ENCODE peak calls at places on chromosomes 16 and 17, in seven cellular contexts. N is spleen, Z is neural progenitor cell, M is endodermal cell, P is uterus, W is esophagus muscularis mucosa, K is breast epithelium. J is an unnamed sample. For H3K4me1, the result is how much of the 10 kb centered on the place peaks cover.

GRCh38 chr16:88882358-88883030 is 16.0 kb upstream of the PABPN1L start:
- DNase-seq in N (no peak), Z (no peak), M (no peak), P (no peak), W (no peak), K (no peak), J (no peak)

GRCh38 chr17:65677932-65678331 is 116.5 kb upstream of the AXIN2 start:
- DNase-seq in N (no peak), Z (no peak), M (no peak), P (no peak), W (no peak), K (no peak), J (no peak)

GRCh38 chr17:7557825-7558543 is 566 bp upstream of the TNFSF13 start:
- DNase-seq in N (peak), Z (peak), M (peak), P (peak), W (peak), K (peak), J (peak)

GRCh38 chr17:79042421-79043190 is 18.6 kb downstream of the C1QTNF1 start:
- DNase-seq in N (peak), Z (peak), M (peak), P (peak), W (no peak), K (peak), J (peak)

GRCh38 chr16:31333686-31334649 is 21.0 kb upstream of the ITGAX start:
- DNase-seq in N (no peak), Z (peak), M (peak), P (no peak), W (peak), K (no peak), J (no peak)

GRCh38 chr16:66182592-66182991 is 183.9 kb upstream of the CDH5 start:
- DNase-seq in N (no peak), Z (no peak), M (peak), P (no peak), W (no peak), K (no peak), J (no peak)

GRCh38 chr16:75258807-75259141 is 7.3 kb upstream of the BCAR1 start:
- DNase-seq in N (no peak), Z (no peak), M (peak), P (no peak), W (no peak), K (no peak), J (no peak)

GRCh38 chr17:8386841-8387240 is 3.8 kb upstream of the RPL26 start:
- DNase-seq in N (no peak), Z (no peak), M (peak), P (no peak), W (no peak), K (no peak), J (no peak)

GRCh38 chr16:30637952-30638351 is 12.8 kb upstream of the PRR14 start:
- DNase-seq in N (no peak), Z (peak), M (peak), P (no peak), W (no peak), K (no peak), J (no peak)

GRCh38 chr17:31294839-31295488 is 2.1 kb downstream of the OMG start:
- DNase-seq in N (no peak), Z (no peak), M (no peak), P (no peak), W (no peak), K (no peak), J (no peak)

GRCh38 chr16:87664792-87665191 is 62.5 kb downstream of the JPH3 start:
- DNase-seq in N (no peak), Z (no peak), M (no peak), P (no peak), W (no peak), K (no peak), J (no peak)

DNA sequence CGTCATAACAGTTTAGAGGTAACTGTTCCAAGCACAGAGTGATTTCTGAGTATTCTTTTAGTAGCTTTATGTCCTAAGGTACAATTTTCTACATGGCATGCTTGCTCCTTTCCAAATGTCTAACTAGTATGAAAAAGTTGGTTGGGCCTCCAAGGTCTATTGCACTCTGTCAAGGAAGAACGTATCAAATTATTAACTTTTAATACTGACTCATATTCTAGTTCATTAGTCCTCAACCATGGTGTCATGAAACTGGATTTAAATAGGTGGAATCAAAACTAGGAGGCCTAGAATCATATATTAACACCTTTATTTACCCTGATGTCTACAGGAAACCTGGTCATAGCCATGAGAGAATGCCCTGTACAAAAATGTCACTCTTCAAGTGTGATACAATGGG is 61.4 kb downstream of the STH start:
- DNase-seq in N (no peak), Z (no peak), M (no peak), P (no peak), W (no peak), K (no peak), J (no peak)
- H3K4me1 ChIP-seq in N (under half), Z (under half), M (under half), P (under half), W (under half), K (under half), J (under half)

GRCh38 chr16:64094170-64094960 is 1027.5 kb downstream of the CDH11 start:
- DNase-seq in N (no peak), Z (peak), M (no peak), P (no peak), W (no peak), K (no peak), J (no peak)
- TF ChIP-seq CTCF in N (no peak), Z (no peak), M (no peak), P (no peak), W (no peak), K (no peak), J (no peak)

GRCh38 chr16:3876695-3877094 is 3.8 kb downstream of the CREBBP start:
- DNase-seq in N (no peak), Z (no peak), M (no peak), P (no peak), W (no peak), K (no peak), J (no peak)
- H3K4me1 ChIP-seq in N (half or more), Z (half or more), M (under half), P (under half), W (half or more), K (under half), J (half or more)

GRCh38 chr16:49881890-49882289 is 26.0 kb upstream of the ZNF423 start:
- DNase-seq in N (no peak), Z (no peak), M (no peak), P (no peak), W (no peak), K (no peak), J (no peak)

GRCh38 chr16:49875812-49876715 is 20.2 kb upstream of the ZNF423 start:
- DNase-seq in N (no peak), Z (peak), M (peak), P (no peak), W (no peak), K (no peak), J (no peak)

GRCh38 chr16:49874613-49875237 is 18.8 kb upstream of the ZNF423 start:
- DNase-seq in N (no peak), Z (no peak), M (no peak), P (no peak), W (no peak), K (no peak), J (no peak)

GRCh38 chr16:49876716-49877129 is 20.8 kb upstream of the ZNF423 start:
- DNase-seq in N (peak), Z (peak), M (peak), P (peak), W (no peak), K (peak), J (peak)
- TF ChIP-seq CTCF in N (peak), Z (peak), M (peak), P (peak), W (peak), K (peak), J (peak)

DNA sequence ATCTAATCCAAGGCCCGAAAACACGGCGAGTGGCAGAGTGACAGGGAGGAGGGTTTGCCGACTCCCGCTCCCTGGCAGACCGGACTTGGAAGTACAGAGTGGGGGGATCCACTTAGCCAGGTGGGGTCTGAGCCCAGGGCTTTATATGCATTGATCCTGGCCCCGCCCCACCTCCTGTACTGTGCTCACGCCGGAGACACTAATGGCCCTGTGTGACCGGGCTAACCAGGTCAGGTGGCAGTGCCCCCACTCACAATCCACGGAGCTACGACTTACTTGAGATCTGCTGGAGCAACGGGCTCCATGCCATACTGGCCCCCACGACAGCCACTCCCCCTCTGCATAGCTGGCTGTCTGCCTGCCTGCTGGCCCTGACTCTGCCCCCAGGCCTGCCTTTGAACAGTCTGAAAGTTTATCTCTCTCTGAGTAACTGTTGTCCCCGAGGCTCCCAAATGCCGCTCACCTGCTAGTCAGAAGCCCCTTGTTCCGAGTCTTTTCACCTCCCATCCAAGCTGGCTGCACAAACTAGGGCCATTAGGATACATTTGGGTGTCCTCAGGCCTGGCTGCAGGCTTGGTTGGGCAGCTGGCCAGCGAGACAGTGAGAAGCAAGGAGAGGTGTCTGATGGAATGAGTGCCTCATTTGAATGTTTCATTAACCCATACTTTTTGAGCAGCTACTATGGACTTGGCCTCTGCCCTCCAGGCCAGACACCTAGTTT is 28.0 kb downstream of the CACNA1G start:
- DNase-seq in N (no peak), Z (no peak), M (no peak), P (no peak), W (no peak), K (no peak), J (no peak)
- H3K4me1 ChIP-seq in N (under half), Z (under half), M (under half), P (under half), W (under half), K (under half), J (under half)

GRCh38 chr17:43213545-43213944 is 1.9 kb downstream of the TMEM106A start:
- DNase-seq in N (peak), Z (no peak), M (no peak), P (no peak), W (no peak), K (no peak), J (no peak)

GRCh38 chr17:43211123-43211479 is 574 bp upstream of the TMEM106A start:
- DNase-seq in N (no peak), Z (no peak), M (no peak), P (no peak), W (no peak), K (no peak), J (no peak)

GRCh38 chr17:43212641-43213490 is 1.2 kb downstream of the TMEM106A start:
- DNase-seq in N (peak), Z (no peak), M (no peak), P (no peak), W (no peak), K (no peak), J (no peak)

GRCh38 chr17:43210576-43210975 is 1.1 kb upstream of the TMEM106A start:
- DNase-seq in N (no peak), Z (no peak), M (no peak), P (no peak), W (no peak), K (no peak), J (no peak)

DNA sequence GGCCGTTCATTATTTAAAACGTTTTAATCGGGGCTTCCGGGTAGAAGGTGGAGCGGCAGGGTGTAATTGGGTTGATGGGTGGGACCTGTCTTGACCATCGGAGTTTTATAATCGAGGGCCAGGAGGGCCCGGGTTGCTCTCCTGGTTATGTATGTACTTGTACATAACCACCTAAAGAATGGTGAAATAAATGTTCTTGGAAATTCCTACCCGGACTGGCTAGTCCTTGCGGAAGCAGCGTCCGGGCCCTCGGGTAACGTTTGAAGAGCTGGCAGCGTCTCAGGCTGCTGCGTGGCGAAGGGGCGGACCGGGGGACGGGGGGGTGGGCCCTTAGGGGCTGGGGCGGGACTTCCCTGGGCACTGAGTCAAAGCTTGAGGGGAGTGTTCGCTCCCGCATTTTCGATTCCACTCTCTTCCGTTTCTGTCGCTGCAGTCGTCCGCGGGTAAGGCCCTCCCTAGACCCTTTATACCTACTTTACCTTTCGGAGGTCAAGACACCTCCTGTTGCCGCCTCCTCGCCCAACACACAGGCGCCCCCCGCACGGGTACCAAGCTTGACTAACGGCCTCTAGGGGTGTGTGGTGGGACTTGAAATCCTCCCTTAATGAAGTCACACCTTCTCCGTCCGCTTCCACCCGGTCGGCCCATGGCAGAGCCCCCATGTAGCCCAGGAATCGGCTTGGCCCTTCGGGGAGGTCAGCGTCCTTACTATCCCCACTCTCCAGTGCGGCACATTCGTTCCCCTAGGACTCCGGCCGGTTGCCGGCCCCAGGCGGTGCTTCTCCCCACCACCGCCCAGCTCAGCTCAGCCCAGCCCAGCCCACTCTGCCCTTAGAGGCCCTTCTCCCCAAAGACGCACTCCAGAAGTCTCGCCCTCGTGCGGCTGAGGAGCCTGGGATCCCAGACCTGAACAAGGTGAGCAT is at the start of gene TMEM106A:
- DNase-seq in N (peak), Z (peak), M (peak), P (peak), W (peak), K (peak), J (peak)
- TF ChIP-seq CTCF in N (peak), Z (peak), M (peak), P (peak), W (peak), K (peak), J (peak)

GRCh38 chr16:4859900-4860255 is 12.6 kb downstream of the UBN1 start:
- DNase-seq in N (no peak), Z (no peak), M (no peak), P (no peak), W (no peak), K (no peak), J (no peak)

GRCh38 chr16:4855804-4856203 is 8.5 kb downstream of the UBN1 start:
- DNase-seq in N (no peak), Z (no peak), M (no peak), P (no peak), W (no peak), K (no peak), J (no peak)

GRCh38 chr16:4859190-4859899 is 12.1 kb downstream of the UBN1 start:
- DNase-seq in N (no peak), Z (no peak), M (no peak), P (no peak), W (no peak), K (no peak), J (no peak)

GRCh38 chr16:4852221-4852872 is 5.1 kb downstream of the UBN1 start:
- DNase-seq in N (no peak), Z (no peak), M (no peak), P (no peak), W (no peak), K (no peak), J (no peak)

GRCh38 chr16:4855371-4855770 is 8.1 kb downstream of the UBN1 start:
- DNase-seq in N (no peak), Z (no peak), M (no peak), P (no peak), W (no peak), K (no peak), J (no peak)
- H3K4me1 ChIP-seq in N (under half), Z (under half), M (under half), P (under half), W (under half), K (under half), J (under half)

GRCh38 chr16:877242-878065 is 76.9 kb upstream of the GNG13 start:
- DNase-seq in N (no peak), Z (no peak), M (no peak), P (no peak), W (no peak), K (no peak), J (no peak)

GRCh38 chr16:878886-879285 is 78.4 kb upstream of the GNG13 start:
- DNase-seq in N (no peak), Z (no peak), M (no peak), P (no peak), W (no peak), K (no peak), J (no peak)

GRCh38 chr16:879461-879861 is 78.9 kb upstream of the GNG13 start:
- DNase-seq in N (peak), Z (no peak), M (no peak), P (no peak), W (no peak), K (no peak), J (no peak)

GRCh38 chr16:876523-877241 is 76.1 kb upstream of the GNG13 start:
- DNase-seq in N (no peak), Z (no peak), M (no peak), P (no peak), W (no peak), K (no peak), J (no peak)

DNA sequence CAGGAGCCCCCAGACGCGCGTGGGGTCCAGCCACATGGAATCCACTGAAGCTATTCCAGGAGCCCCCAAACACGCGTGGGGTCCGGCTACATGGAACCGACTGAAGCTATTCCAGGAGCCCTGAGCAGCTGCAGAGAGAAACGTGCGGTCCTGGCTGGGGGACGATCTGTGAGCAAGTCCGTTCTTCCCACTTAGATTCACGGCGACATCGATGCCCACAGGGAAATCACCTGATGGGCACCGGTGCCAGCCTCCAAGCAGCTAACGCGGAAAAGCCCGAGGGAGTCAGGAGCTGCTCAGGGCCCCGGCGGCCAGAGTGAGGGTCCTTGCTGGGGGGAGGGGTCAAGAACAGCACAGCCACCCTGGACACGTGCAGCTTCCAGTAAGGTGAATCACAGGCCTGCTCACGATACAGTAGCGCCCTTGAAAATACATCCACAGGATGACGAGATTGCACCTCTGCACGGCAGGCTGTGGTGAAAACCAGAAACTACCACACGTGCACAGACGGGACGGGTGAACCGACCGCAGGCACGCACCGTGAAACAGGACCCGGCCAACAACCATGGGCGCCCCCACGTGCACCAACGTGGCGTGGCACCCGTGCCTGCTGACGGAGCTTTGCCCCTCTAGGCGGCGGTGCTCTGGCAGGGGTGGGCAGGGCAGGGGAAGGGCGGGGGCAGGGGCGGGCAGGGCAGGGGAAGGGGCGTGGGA is 77.7 kb upstream of the GNG13 start:
- DNase-seq in N (no peak), Z (peak), M (peak), P (no peak), W (no peak), K (no peak), J (no peak)
- TF ChIP-seq CTCF in N (no peak), Z (peak), M (peak), P (no peak), W (no peak), K (no peak), J (no peak)

GRCh38 chr17:35051579-35052239 is 11.8 kb downstream of the RFFL start:
- DNase-seq in N (no peak), Z (no peak), M (no peak), P (no peak), W (no peak), K (no peak), J (no peak)
- H3K4me1 ChIP-seq in N (under half), Z (half or more), M (under half), P (under half), W (under half), K (under half), J (under half)

J was measured in tibial artery.